ENCODE peak calls at places on chromosomes 11 and 22, in nine cellular contexts. One of them, this sample, is unnamed.
A peak's percentile ranks its signal among the peaks of the same experiment; 100 is the strongest.

GRCh38 chr22:37229805-37230672 is 14.0 kb downstream of the RAC2 start:
- DNase-seq in CD8-positive, alpha-beta memory T cell: peak; percentile 87
- DNase-seq in uterus: no peak
- DNase-seq in IMR-90: peak; percentile 51
- DNase-seq in suprapubic skin: no peak
- DNase-seq in tibial nerve: no peak
- DNase-seq in heart left ventricle: peak; percentile 78
- DNase-seq in CD4-positive, alpha-beta memory T cell: peak; percentile 87
- DNase-seq in CD8-positive, alpha-beta T cell: peak; percentile 92
- DNase-seq in this sample: no peak

GRCh38 chr11:72085836-72086475 is 5.3 kb downstream of the LRRC51 start:
- DNase-seq in suprapubic skin: no peak
- DNase-seq in IMR-90: no peak
- DNase-seq in uterus: no peak
- DNase-seq in heart left ventricle: no peak
- DNase-seq in CD8-positive, alpha-beta memory T cell: no peak
- DNase-seq in CD8-positive, alpha-beta T cell: no peak
- DNase-seq in tibial nerve: no peak
- DNase-seq in CD4-positive, alpha-beta memory T cell: no peak
- DNase-seq in this sample: no peak

GRCh38 chr11:87878373-87878779 is 296.9 kb downstream of the RAB38 start:
- DNase-seq in IMR-90: peak; percentile 57
- DNase-seq in suprapubic skin: no peak
- DNase-seq in tibial nerve: no peak
- DNase-seq in heart left ventricle: no peak
- DNase-seq in CD8-positive, alpha-beta memory T cell: no peak
- DNase-seq in CD8-positive, alpha-beta T cell: no peak
- DNase-seq in uterus: no peak
- DNase-seq in CD4-positive, alpha-beta memory T cell: no peak
- DNase-seq in this sample: no peak

GRCh38 chr11:22407899-22408298 is 69.7 kb downstream of the SLC17A6 start:
- DNase-seq in CD8-positive, alpha-beta T cell: no peak
- DNase-seq in tibial nerve: no peak
- DNase-seq in IMR-90: no peak
- DNase-seq in uterus: no peak
- DNase-seq in heart left ventricle: no peak
- DNase-seq in suprapubic skin: no peak
- DNase-seq in CD8-positive, alpha-beta memory T cell: no peak
- DNase-seq in CD4-positive, alpha-beta memory T cell: no peak
- DNase-seq in this sample: no peak

GRCh38 chr22:42066133-42066761 is 4.4 kb downstream of the NAGA start:
- DNase-seq in tibial nerve: no peak
- DNase-seq in IMR-90: no peak
- DNase-seq in suprapubic skin: no peak
- DNase-seq in CD4-positive, alpha-beta memory T cell: no peak
- DNase-seq in uterus: no peak
- DNase-seq in heart left ventricle: no peak
- DNase-seq in CD8-positive, alpha-beta memory T cell: no peak
- DNase-seq in CD8-positive, alpha-beta T cell: no peak
- DNase-seq in this sample: no peak

GRCh38 chr11:128908391-128909246 is 17.5 kb downstream of the KCNJ5 start:
- DNase-seq in heart left ventricle: peak; percentile 85
- DNase-seq in suprapubic skin: no peak
- DNase-seq in uterus: peak; percentile 33
- DNase-seq in CD4-positive, alpha-beta memory T cell: no peak
- DNase-seq in CD8-positive, alpha-beta T cell: no peak
- DNase-seq in tibial nerve: no peak
- DNase-seq in IMR-90: peak; percentile 82
- DNase-seq in CD8-positive, alpha-beta memory T cell: no peak
- DNase-seq in this sample: peak; percentile 59

GRCh38 chr11:23542171-23542570 is 681.9 kb upstream of the CCDC179 start:
- DNase-seq in CD4-positive, alpha-beta memory T cell: no peak
- DNase-seq in tibial nerve: no peak
- DNase-seq in IMR-90: no peak
- DNase-seq in heart left ventricle: no peak
- DNase-seq in uterus: no peak
- DNase-seq in suprapubic skin: no peak
- DNase-seq in CD8-positive, alpha-beta memory T cell: no peak
- DNase-seq in CD8-positive, alpha-beta T cell: no peak
- DNase-seq in this sample: no peak

GRCh38 chr11:75386912-75387311 is 12.4 kb upstream of the RPS3 start:
- DNase-seq in CD8-positive, alpha-beta T cell: no peak
- DNase-seq in suprapubic skin: no peak
- DNase-seq in CD4-positive, alpha-beta memory T cell: no peak
- DNase-seq in uterus: no peak
- DNase-seq in IMR-90: no peak
- DNase-seq in tibial nerve: no peak
- DNase-seq in CD8-positive, alpha-beta memory T cell: no peak
- DNase-seq in heart left ventricle: no peak
- DNase-seq in this sample: no peak

GRCh38 chr11:114762437-114762836 is 84.1 kb downstream of the NXPE2 start:
- DNase-seq in CD8-positive, alpha-beta memory T cell: no peak
- DNase-seq in tibial nerve: peak; percentile 44
- DNase-seq in suprapubic skin: peak; percentile 82
- DNase-seq in IMR-90: peak; percentile 54
- DNase-seq in CD4-positive, alpha-beta memory T cell: no peak
- DNase-seq in heart left ventricle: peak; percentile 74
- DNase-seq in CD8-positive, alpha-beta T cell: no peak
- DNase-seq in uterus: peak; percentile 60
- DNase-seq in this sample: peak; percentile 53

GRCh38 chr11:119155733-119156492 is 7.1 kb downstream of the ABCG4 start:
- DNase-seq in CD8-positive, alpha-beta memory T cell: no peak
- DNase-seq in uterus: no peak
- DNase-seq in heart left ventricle: no peak
- DNase-seq in tibial nerve: no peak
- DNase-seq in CD8-positive, alpha-beta T cell: no peak
- DNase-seq in CD4-positive, alpha-beta memory T cell: no peak
- DNase-seq in IMR-90: no peak
- DNase-seq in suprapubic skin: no peak
- DNase-seq in this sample: no peak

GRCh38 chr22:35326854-35327562 is 27.3 kb downstream of the TOM1 start:
- DNase-seq in CD8-positive, alpha-beta T cell: no peak
- DNase-seq in suprapubic skin: no peak
- DNase-seq in uterus: no peak
- DNase-seq in CD8-positive, alpha-beta memory T cell: no peak
- DNase-seq in heart left ventricle: no peak
- DNase-seq in tibial nerve: no peak
- DNase-seq in CD4-positive, alpha-beta memory T cell: no peak
- DNase-seq in IMR-90: no peak
- DNase-seq in this sample: no peak

GRCh38 chr11:95360382-95360781 is 129.4 kb upstream of the SESN3 start:
- DNase-seq in CD8-positive, alpha-beta memory T cell: no peak
- DNase-seq in IMR-90: no peak
- DNase-seq in tibial nerve: no peak
- DNase-seq in heart left ventricle: no peak
- DNase-seq in CD8-positive, alpha-beta T cell: no peak
- DNase-seq in suprapubic skin: no peak
- DNase-seq in CD4-positive, alpha-beta memory T cell: no peak
- DNase-seq in uterus: no peak
- DNase-seq in this sample: no peak

DNA sequence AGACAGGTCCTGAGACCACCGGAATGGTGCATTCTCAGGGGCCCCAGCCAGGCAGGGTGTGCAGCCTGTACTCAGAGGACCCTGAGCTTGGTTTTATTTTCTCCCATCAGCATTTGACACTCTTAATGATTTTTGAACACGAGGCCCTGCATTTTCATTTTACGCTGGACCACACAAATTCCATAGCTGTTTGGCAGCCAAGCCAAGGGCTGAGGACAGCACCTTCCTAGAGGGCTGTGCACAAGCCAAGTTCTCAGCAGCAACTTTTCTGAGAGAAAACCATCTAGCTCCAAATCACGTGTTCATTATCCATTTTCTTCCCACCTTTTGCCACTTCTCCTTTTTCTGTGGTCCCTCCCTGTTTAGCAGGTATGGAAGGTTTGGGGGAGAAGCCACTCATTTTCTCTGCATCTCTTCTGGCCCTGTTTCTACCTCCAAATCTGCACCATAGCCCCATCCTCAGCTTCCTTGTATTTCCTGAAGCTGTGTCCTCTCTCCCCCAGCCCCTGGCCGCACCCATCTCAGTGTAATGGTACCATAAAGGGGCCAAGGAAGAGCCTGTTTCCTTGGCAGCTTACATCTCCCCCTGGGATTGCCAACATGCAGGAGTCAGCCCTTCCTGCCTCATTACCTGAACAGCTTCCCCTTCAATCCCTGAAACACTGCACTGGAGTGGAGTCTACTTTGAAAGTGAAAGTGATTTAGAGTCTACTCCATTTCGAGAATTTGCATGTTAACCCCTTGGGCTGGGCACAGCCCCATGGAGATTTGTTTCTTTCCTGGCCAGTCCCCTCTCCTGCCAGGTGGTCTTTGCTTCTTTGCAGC is 60.3 kb downstream of the TRAF6 start:
- DNase-seq in CD8-positive, alpha-beta T cell: no peak
- DNase-seq in CD8-positive, alpha-beta memory T cell: no peak
- DNase-seq in IMR-90: no peak
- DNase-seq in tibial nerve: no peak
- DNase-seq in suprapubic skin: no peak
- DNase-seq in CD4-positive, alpha-beta memory T cell: no peak
- DNase-seq in uterus: no peak
- DNase-seq in heart left ventricle: no peak
- DNase-seq in this sample: no peak
- H3K27ac ChIP-seq in CD8-positive, alpha-beta T cell: no peak overlapping the region
- H3K27ac ChIP-seq in CD8-positive, alpha-beta memory T cell: no peak overlapping the region
- H3K27ac ChIP-seq in IMR-90: peak overlapping the region; percentile 12
- H3K27ac ChIP-seq in tibial nerve: peak overlapping the region; percentile 24
- H3K27ac ChIP-seq in suprapubic skin: no peak overlapping the region
- H3K27ac ChIP-seq in CD4-positive, alpha-beta memory T cell: no peak overlapping the region
- H3K27ac ChIP-seq in uterus: no peak overlapping the region
- H3K27ac ChIP-seq in heart left ventricle: peak overlapping the region; percentile 10
- H3K27ac ChIP-seq in this sample: no peak overlapping the region

GRCh38 chr11:76609736-76610370 is 60.7 kb downstream of the LRRC32 start:
- DNase-seq in CD8-positive, alpha-beta T cell: no peak
- DNase-seq in CD8-positive, alpha-beta memory T cell: no peak
- DNase-seq in tibial nerve: no peak
- DNase-seq in suprapubic skin: peak; percentile 55
- DNase-seq in IMR-90: no peak
- DNase-seq in uterus: no peak
- DNase-seq in heart left ventricle: peak; percentile 36
- DNase-seq in CD4-positive, alpha-beta memory T cell: no peak
- DNase-seq in this sample: no peak

GRCh38 chr11:76612226-76612625 is 58.3 kb downstream of the LRRC32 start:
- DNase-seq in IMR-90: no peak
- DNase-seq in CD8-positive, alpha-beta memory T cell: no peak
- DNase-seq in uterus: no peak
- DNase-seq in heart left ventricle: no peak
- DNase-seq in suprapubic skin: peak; percentile 50
- DNase-seq in tibial nerve: no peak
- DNase-seq in CD4-positive, alpha-beta memory T cell: no peak
- DNase-seq in CD8-positive, alpha-beta T cell: no peak
- DNase-seq in this sample: no peak

GRCh38 chr11:76607431-76607830 is 63.1 kb downstream of the LRRC32 start:
- DNase-seq in CD8-positive, alpha-beta memory T cell: no peak
- DNase-seq in uterus: no peak
- DNase-seq in suprapubic skin: no peak
- DNase-seq in IMR-90: no peak
- DNase-seq in tibial nerve: no peak
- DNase-seq in CD4-positive, alpha-beta memory T cell: no peak
- DNase-seq in CD8-positive, alpha-beta T cell: no peak
- DNase-seq in heart left ventricle: peak; percentile 14
- DNase-seq in this sample: no peak

GRCh38 chr11:76610871-76611475 is 59.6 kb downstream of the LRRC32 start:
- DNase-seq in IMR-90: no peak
- DNase-seq in tibial nerve: no peak
- DNase-seq in CD8-positive, alpha-beta T cell: no peak
- DNase-seq in heart left ventricle: peak; percentile 73
- DNase-seq in suprapubic skin: peak; percentile 73
- DNase-seq in CD4-positive, alpha-beta memory T cell: no peak
- DNase-seq in uterus: no peak
- DNase-seq in CD8-positive, alpha-beta memory T cell: no peak
- DNase-seq in this sample: no peak

DNA sequence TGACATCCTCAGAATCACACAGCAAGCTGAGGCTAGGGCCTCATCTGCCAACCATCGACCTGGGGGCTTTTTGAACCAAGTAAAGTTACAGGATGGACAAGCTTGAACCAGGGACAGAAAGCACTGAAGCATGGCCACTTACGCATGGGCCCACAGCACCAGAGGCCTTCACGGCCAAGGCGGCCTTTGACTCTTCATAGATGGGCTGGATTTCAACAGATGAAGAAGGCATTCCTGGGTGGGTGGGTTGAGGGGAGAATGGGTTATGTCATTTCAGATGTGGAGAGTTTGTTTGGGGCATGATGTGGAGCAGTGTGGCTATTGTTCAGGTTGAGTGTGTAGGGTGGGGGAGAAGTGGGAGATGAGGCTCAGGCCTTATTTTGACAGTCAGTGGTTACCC is 60.2 kb downstream of the LRRC32 start:
- DNase-seq in IMR-90: no peak
- DNase-seq in uterus: no peak
- DNase-seq in CD8-positive, alpha-beta memory T cell: no peak
- DNase-seq in suprapubic skin: no peak
- DNase-seq in CD8-positive, alpha-beta T cell: no peak
- DNase-seq in CD4-positive, alpha-beta memory T cell: no peak
- DNase-seq in heart left ventricle: no peak
- DNase-seq in tibial nerve: no peak
- DNase-seq in this sample: peak; percentile 2
- H3K27ac ChIP-seq in IMR-90: no peak overlapping the region
- H3K27ac ChIP-seq in uterus: no peak overlapping the region
- H3K27ac ChIP-seq in CD8-positive, alpha-beta memory T cell: no peak overlapping the region
- H3K27ac ChIP-seq in suprapubic skin: no peak overlapping the region
- H3K27ac ChIP-seq in CD8-positive, alpha-beta T cell: no peak overlapping the region
- H3K27ac ChIP-seq in CD4-positive, alpha-beta memory T cell: no peak overlapping the region
- H3K27ac ChIP-seq in heart left ventricle: peak overlapping the region; percentile 73
- H3K27ac ChIP-seq in tibial nerve: no peak overlapping the region
- H3K27ac ChIP-seq in this sample: peak overlapping the region; percentile 27

DNA sequence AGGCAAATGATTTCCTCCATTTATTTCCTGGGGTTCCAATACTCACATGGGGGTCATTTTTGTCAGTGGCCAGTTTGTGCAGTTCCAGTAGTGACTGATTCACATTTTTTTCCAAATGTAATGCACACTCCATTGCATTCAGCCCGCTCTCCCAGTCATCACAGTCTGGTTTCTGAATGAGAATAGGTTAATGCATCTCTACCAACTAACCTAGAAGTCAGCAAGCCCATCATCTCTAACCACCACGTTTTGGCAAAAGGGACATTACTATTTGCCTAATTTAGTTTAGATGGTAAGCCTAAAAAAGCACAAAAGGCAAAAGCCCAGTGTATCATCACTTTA is 2.5 kb downstream of the FTH1 start:
- DNase-seq in uterus: no peak
- DNase-seq in CD8-positive, alpha-beta T cell: no peak
- DNase-seq in CD4-positive, alpha-beta memory T cell: no peak
- DNase-seq in IMR-90: no peak
- DNase-seq in CD8-positive, alpha-beta memory T cell: no peak
- DNase-seq in tibial nerve: no peak
- DNase-seq in suprapubic skin: no peak
- DNase-seq in heart left ventricle: no peak
- DNase-seq in this sample: no peak
- H3K27ac ChIP-seq in uterus: peak overlapping the region; percentile 100
- H3K27ac ChIP-seq in CD8-positive, alpha-beta T cell: no peak overlapping the region
- H3K27ac ChIP-seq in CD4-positive, alpha-beta memory T cell: peak overlapping the region; percentile 89
- H3K27ac ChIP-seq in IMR-90: no peak overlapping the region
- H3K27ac ChIP-seq in CD8-positive, alpha-beta memory T cell: peak overlapping the region; percentile 94
- H3K27ac ChIP-seq in tibial nerve: peak overlapping the region; percentile 99
- H3K27ac ChIP-seq in suprapubic skin: no peak overlapping the region
- H3K27ac ChIP-seq in heart left ventricle: no peak overlapping the region
- H3K27ac ChIP-seq in this sample: peak overlapping the region; percentile 98

DNA sequence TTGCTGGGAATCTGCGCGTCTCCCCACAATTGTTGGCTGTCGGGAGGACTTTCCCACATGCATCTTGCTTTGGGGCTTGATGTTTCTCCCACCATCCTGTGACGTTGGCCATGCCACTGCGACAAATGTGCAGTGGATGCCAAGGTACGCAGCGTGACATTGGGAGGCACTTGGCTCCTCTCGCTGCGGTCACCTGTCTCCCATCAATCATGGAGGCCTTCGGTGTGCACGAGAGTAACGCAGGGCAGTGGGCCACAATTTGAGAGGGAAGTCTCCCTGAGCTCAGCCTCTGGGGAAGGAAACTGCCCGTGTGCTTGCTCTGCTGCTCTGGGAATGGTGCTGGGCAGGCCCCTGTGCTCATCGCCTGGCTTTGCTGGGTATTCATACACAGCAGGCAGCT is 153.3 kb downstream of the ADAMTS15 start:
- DNase-seq in CD8-positive, alpha-beta memory T cell: no peak
- DNase-seq in CD4-positive, alpha-beta memory T cell: no peak
- DNase-seq in CD8-positive, alpha-beta T cell: no peak
- DNase-seq in heart left ventricle: no peak
- DNase-seq in IMR-90: no peak
- DNase-seq in tibial nerve: no peak
- DNase-seq in uterus: no peak
- DNase-seq in suprapubic skin: no peak
- DNase-seq in this sample: no peak
- H3K27ac ChIP-seq in CD8-positive, alpha-beta memory T cell: no peak overlapping the region
- H3K27ac ChIP-seq in CD4-positive, alpha-beta memory T cell: no peak overlapping the region
- H3K27ac ChIP-seq in CD8-positive, alpha-beta T cell: no peak overlapping the region
- H3K27ac ChIP-seq in heart left ventricle: no peak overlapping the region
- H3K27ac ChIP-seq in IMR-90: peak overlapping the region; percentile 83
- H3K27ac ChIP-seq in tibial nerve: peak overlapping the region; percentile 70
- H3K27ac ChIP-seq in uterus: peak overlapping the region; percentile 19
- H3K27ac ChIP-seq in suprapubic skin: peak overlapping the region; percentile 5
- H3K27ac ChIP-seq in this sample: no peak overlapping the region

This sample was measured in dorsolateral prefrontal cortex.